ENCODE peak calls at places on chromosomes 2 and 18, in five cellular contexts. N is skeletal muscle cell, X is psoas muscle, P is astrocyte, A is thoracic aorta. H is an unnamed sample.

GRCh38 chr2:190637903-190638618 is 10.8 kb upstream of the NAB1 start:
- DNase-seq in X (peak), P (peak), N (no peak), A (no peak), H (no peak)

GRCh38 chr18:59540356-59540755 is 156.9 kb downstream of the CCBE1 start:
- DNase-seq in X (no peak), P (no peak), N (no peak), A (no peak), H (no peak)

GRCh38 chr2:239028253-239028619 is 180.4 kb downstream of the TWIST2 start:
- DNase-seq in X (no peak), P (no peak), N (no peak), A (no peak), H (no peak)

GRCh38 chr18:51120809-51121596 is 76.5 kb downstream of the MEX3C start:
- DNase-seq in N (no peak), P (no peak), X (no peak), A (no peak), H (no peak)

GRCh38 chr2:124683536-124684407 is 658.7 kb downstream of the CNTNAP5 start:
- DNase-seq in N (no peak), A (no peak), X (no peak), P (peak), H (no peak)

GRCh38 chr2:230400454-230400853 is 15.5 kb upstream of the SP100 start:
- DNase-seq in X (no peak), N (no peak), A (no peak), P (no peak), H (no peak)

GRCh38 chr2:233152541-233152940 is 92.4 kb downstream of the INPP5D start:
- DNase-seq in X (peak), P (peak), A (no peak), N (no peak), H (no peak)

GRCh38 chr2:43226558-43226954 is at the start of gene ZFP36L2:
- DNase-seq in P (peak), X (peak), N (peak), A (peak), H (peak)

DNA sequence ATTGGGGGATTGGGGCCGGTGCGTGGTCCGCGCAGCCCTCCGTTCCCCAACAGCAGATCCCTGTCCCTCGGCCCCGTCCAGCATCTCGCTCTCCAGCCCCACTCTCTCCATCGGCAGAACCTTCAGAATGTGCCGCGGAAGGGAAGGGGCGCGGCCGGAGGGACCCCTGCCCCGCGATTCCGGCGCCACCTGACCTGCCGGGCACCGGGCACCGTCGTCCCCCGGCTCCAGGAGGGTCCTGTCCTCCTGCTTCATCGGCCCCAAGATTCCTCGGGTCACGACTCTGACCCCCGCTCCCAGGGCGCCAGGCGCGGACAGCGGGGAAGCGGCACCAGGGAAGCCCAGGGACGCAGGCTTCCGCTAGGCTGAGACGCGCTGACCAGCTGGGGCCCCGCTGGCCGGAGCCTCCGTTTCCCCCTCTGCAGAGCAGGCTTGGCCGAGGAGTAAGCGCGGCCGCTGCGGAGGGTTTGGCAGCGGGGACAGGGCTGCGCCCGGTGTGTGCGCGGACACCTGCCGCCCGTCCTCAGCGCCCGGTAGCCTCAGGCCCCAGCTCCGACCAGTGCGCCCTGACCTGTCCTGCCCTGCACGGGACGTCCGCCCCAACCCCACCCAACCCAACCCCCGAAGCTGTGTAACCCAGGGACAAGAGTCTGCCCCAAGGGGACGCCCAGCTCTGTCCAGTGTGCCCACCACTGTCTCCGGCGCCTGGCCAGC is 16.8 kb upstream of the BOK start:
- DNase-seq in A (no peak), P (no peak), X (no peak), N (no peak), H (no peak)
- H3K4me3 ChIP-seq in A (peak), P (no peak), X (peak), N (peak), H (no peak)

DNA sequence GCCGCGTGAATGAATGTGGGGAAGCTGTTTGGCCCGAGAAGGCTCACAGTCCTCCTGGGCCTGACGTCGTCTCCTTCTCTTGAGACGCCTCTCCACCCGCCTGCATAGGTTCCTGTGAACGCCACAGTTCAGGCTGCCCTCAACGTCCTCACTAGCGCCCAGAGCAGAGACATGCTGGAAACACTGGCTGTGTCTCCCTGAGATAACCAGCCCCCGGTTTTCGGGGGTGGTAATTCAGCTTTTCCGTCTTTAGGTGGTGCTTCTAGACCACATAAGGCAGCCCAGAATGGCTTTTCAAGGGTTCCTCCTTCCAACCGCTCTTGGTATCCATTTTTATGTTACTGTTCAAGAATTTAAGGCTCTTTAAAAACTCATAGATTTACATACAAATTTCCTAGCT is 110.4 kb upstream of the PXDN start:
- DNase-seq in A (no peak), X (no peak), P (peak), N (peak), H (peak)
- H3K4me3 ChIP-seq in A (peak), X (no peak), P (peak), N (peak), H (peak)

GRCh38 chr18:22336406-22336805 is 81.3 kb downstream of the CTAGE1 start:
- DNase-seq in N (no peak), P (no peak), X (no peak), A (no peak), H (no peak)

GRCh38 chr18:22337311-22337710 is 80.4 kb downstream of the CTAGE1 start:
- DNase-seq in N (no peak), P (no peak), X (no peak), A (no peak), H (no peak)

GRCh38 chr18:22337878-22338277 is 79.8 kb downstream of the CTAGE1 start:
- DNase-seq in N (no peak), X (no peak), P (peak), A (no peak), H (no peak)

GRCh38 chr18:22332590-22332989 is 85.1 kb downstream of the CTAGE1 start:
- DNase-seq in X (no peak), A (no peak), N (no peak), P (no peak), H (no peak)

DNA sequence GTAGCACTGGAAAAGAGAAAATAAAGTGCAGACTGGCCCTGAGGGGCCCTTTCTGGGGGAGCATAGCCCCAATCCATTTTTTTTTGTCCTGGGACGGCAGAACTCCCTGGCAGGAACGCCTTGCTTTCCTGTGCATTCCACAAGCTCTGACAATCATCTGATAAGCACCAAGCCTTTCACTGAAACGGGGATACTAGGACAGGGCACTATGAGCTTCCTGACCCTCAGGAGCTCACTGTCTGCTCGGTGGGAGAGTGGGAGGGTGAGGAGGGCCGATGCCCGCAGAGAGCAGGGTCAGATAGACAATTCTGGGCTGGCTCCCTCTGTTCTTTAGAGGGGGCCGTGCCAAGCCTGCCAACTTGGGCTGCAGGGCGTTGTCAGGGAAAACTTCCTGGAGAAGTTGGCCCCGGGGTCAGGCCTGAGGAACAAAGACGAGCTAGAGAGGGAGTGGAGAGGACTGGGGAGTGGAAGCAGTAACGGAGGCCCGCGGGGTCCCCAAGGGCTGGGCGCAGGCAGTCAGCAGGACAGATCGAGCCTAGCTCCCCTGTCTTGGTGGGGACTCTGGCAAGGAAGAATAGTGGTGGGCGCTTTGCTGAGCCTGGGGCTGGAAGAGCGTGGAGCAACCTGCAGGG is 82.0 kb downstream of the CTAGE1 start:
- DNase-seq in X (no peak), N (no peak), A (no peak), P (no peak), H (no peak)
- H3K4me3 ChIP-seq in X (no peak), N (no peak), A (peak), P (no peak), H (no peak)

GRCh38 chr2:163731735-163732134 is 4.1 kb downstream of the FIGN start:
- DNase-seq in P (no peak), X (no peak), A (no peak), N (no peak), H (no peak)

GRCh38 chr2:163730556-163730955 is 5.3 kb downstream of the FIGN start:
- DNase-seq in X (no peak), P (no peak), N (no peak), A (no peak), H (no peak)

GRCh38 chr2:163734401-163734800 is 1.4 kb downstream of the FIGN start:
- DNase-seq in X (no peak), N (no peak), A (no peak), P (no peak), H (no peak)

GRCh38 chr2:163733301-163733938 is 2.4 kb downstream of the FIGN start:
- DNase-seq in P (no peak), N (no peak), A (no peak), X (no peak), H (no peak)

GRCh38 chr2:163732718-163733117 is 3.1 kb downstream of the FIGN start:
- DNase-seq in A (no peak), X (no peak), N (no peak), P (peak), H (no peak)
- H3K4me3 ChIP-seq in A (peak), X (peak), N (no peak), P (peak), H (no peak)

GRCh38 chr2:105526000-105526925 is 127.4 kb upstream of the FHL2 start:
- DNase-seq in P (no peak), N (no peak), X (no peak), A (no peak), H (no peak)
- H3K4me3 ChIP-seq in P (no peak), N (no peak), X (no peak), A (no peak), H (no peak)

GRCh38 chr2:96489261-96489660 is 15.9 kb downstream of the NEURL3 start:
- DNase-seq in A (no peak), N (no peak), P (no peak), X (no peak), H (no peak)

GRCh38 chr2:96489673-96490072 is 15.5 kb downstream of the NEURL3 start:
- DNase-seq in P (no peak), A (no peak), X (no peak), N (no peak), H (no peak)

GRCh38 chr2:96484096-96484495 is 21.1 kb downstream of the NEURL3 start:
- DNase-seq in A (no peak), X (no peak), P (no peak), N (no peak), H (no peak)

GRCh38 chr2:96485350-96485749 is 19.8 kb downstream of the NEURL3 start:
- DNase-seq in X (no peak), N (no peak), P (no peak), A (no peak), H (no peak)

DNA sequence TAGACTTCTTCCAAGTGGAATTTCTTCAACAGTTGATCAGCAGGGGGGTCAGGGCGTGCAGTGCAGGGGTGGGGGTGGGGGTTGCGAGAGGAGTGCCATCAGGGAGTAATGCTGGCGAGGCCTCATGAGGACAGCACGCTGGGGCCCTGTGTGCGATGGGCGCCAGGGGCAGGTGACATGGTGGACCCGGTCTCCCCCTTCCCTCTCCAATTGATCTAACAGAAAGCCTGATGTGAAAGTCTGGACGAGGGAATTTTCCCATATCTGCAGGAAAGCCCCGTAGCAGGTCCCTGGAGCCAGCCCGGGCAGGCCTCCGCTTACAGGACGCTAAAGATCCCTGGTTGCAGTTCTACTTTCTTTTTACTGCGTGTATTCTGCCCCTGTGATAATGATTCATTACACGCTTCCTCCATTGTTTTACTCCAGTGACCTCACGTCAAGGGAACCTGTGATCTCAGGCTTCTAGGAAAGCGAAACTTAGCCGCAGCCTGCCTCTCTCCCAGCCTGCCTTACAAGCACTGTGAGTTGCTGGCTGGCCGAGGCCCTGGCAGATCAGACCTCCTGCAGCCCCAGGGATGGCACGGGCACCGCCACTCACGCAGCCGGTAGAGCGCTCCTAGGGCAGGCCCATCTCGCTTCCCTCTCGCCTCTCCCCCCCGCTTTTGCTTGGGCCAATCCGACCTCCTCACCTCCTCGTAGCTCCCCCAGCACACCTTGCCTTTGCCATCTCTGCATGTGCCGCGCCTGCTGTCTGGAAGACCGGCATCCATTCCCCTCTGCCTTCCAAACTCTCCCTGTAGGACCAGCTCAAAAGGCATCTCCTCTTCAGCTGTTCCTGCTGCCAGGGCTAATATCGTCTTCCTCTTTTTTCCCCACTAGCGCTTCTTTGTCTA is 19.2 kb downstream of the NEURL3 start:
- DNase-seq in N (peak), P (peak), X (peak), A (peak), H (no peak)
- H3K4me3 ChIP-seq in N (peak), P (peak), X (peak), A (peak), H (no peak)

H was measured in WERI-Rb-1.